ENCODE peak calls at places on chromosomes 3 and 15, in four cellular contexts. X, Q, V and P are unnamed samples.

GRCh38 chr3:178203650-178204049 is 332.6 kb upstream of the KCNMB2 start:
- DNase-seq in X (no peak), Q (no peak), V (no peak), P (no peak)

GRCh38 chr15:69127226-69127625 is 33.2 kb upstream of the GLCE start:
- DNase-seq in X (no peak), Q (no peak), V (no peak), P (no peak)

GRCh38 chr15:67013696-67014095 is 51.7 kb upstream of the SMAD3 start:
- DNase-seq in X (no peak), Q (no peak), V (no peak), P (no peak)

GRCh38 chr3:16467368-16467767 is 46.1 kb downstream of the RFTN1 start:
- DNase-seq in X (no peak), Q (no peak), V (no peak), P (no peak)

GRCh38 chr3:142896201-142896755 is 7.4 kb upstream of the PCOLCE2 start:
- DNase-seq in X (no peak), Q (no peak), V (no peak), P (no peak)

GRCh38 chr15:75718326-75718725 is 5.7 kb upstream of the CSPG4 start:
- DNase-seq in X (no peak), Q (no peak), V (no peak), P (no peak)

GRCh38 chr15:35657679-35658201 is 111.8 kb upstream of the DPH6 start:
- DNase-seq in X (no peak), Q (no peak), V (no peak), P (no peak)

GRCh38 chr15:81877533-81878227 is 168.1 kb downstream of the MEX3B start:
- DNase-seq in X (no peak), Q (no peak), V (no peak), P (no peak)

GRCh38 chr3:144312702-144313101 is 341.1 kb downstream of the DIPK2A start:
- DNase-seq in X (no peak), Q (no peak), V (no peak), P (no peak)

GRCh38 chr15:29835301-29835700 is 13.0 kb upstream of the TJP1 start:
- DNase-seq in X (no peak), Q (no peak), V (no peak), P (peak; percentile 39)

GRCh38 chr3:197520311-197521276 is 35.2 kb downstream of the BDH1 start:
- DNase-seq in X (no peak), Q (no peak), V (no peak), P (no peak)

GRCh38 chr3:8817486-8817885 is 48.1 kb upstream of the OXTR start:
- DNase-seq in X (no peak), Q (no peak), V (no peak), P (no peak)

GRCh38 chr15:57259511-57260143 is 116.7 kb upstream of the CGNL1 start:
- DNase-seq in X (no peak), Q (no peak), V (no peak), P (no peak)

GRCh38 chr3:21486381-21486935 is 264.6 kb downstream of the ZNF385D start:
- DNase-seq in X (no peak), Q (no peak), V (no peak), P (no peak)

GRCh38 chr3:12705374-12705926 is 41.5 kb upstream of the RAF1 start:
- DNase-seq in X (no peak), Q (no peak), V (no peak), P (no peak)

GRCh38 chr3:41323455-41323854 is 124.2 kb downstream of the CTNNB1 start:
- DNase-seq in X (no peak), Q (no peak), V (no peak), P (no peak)

GRCh38 chr15:78056714-78057269 is 20.7 kb downstream of the TBC1D2B start:
- DNase-seq in X (no peak), Q (no peak), V (no peak), P (peak; percentile 40)

GRCh38 chr15:98767692-98768091 is 119.4 kb downstream of the IGF1R start:
- DNase-seq in X (no peak), Q (no peak), V (no peak), P (no peak)

GRCh38 chr3:15520185-15520584 is 1.3 kb downstream of the COLQ start:
- DNase-seq in X (no peak), Q (no peak), V (no peak), P (peak; percentile 29)

GRCh38 chr15:48367483-48367882 is 36.3 kb downstream of the DUT start:
- DNase-seq in X (no peak), Q (no peak), V (no peak), P (no peak)

GRCh38 chr3:16388850-16389411 is 123.9 kb downstream of the OXNAD1 start:
- DNase-seq in X (no peak), Q (no peak), V (no peak), P (no peak)

GRCh38 chr3:43728947-43729346 is 38.2 kb downstream of the ABHD5 start:
- DNase-seq in X (no peak), Q (no peak), V (no peak), P (no peak)

GRCh38 chr3:6577584-6577983 is 283.3 kb upstream of the GRM7 start:
- DNase-seq in X (no peak), Q (no peak), V (no peak), P (no peak)

GRCh38 chr3:30848093-30848779 is 46.2 kb downstream of the GADL1 start:
- DNase-seq in X (no peak), Q (no peak), V (no peak), P (no peak)

GRCh38 chr3:167110906-167111305 is 269.2 kb downstream of the ZBBX start:
- DNase-seq in X (no peak), Q (no peak), V (no peak), P (no peak)

GRCh38 chr3:45253316-45253715 is 27.2 kb upstream of the TMEM158 start:
- DNase-seq in X (no peak), Q (no peak), V (no peak), P (no peak)

GRCh38 chr15:58015565-58015964 is 49.9 kb downstream of the ALDH1A2 start:
- DNase-seq in X (no peak), Q (no peak), V (no peak), P (no peak)

GRCh38 chr3:152550284-152550683 is 281.6 kb downstream of the MBNL1 start:
- DNase-seq in X (no peak), Q (no peak), V (no peak), P (no peak)

GRCh38 chr3:124669470-124669869 is 60.8 kb upstream of the UMPS start:
- DNase-seq in X (no peak), Q (no peak), V (no peak), P (no peak)

GRCh38 chr15:49372366-49372765 is 50.7 kb upstream of the FGF7 start:
- DNase-seq in X (no peak), Q (no peak), V (no peak), P (no peak)

GRCh38 chr3:128854382-128854939 is 25.0 kb upstream of the ACAD9 start:
- DNase-seq in X (no peak), Q (no peak), V (no peak), P (no peak)

GRCh38 chr3:17329932-17330331 is 412.5 kb downstream of the TBC1D5 start:
- DNase-seq in X (no peak), Q (no peak), V (no peak), P (no peak)

GRCh38 chr3:64687781-64688515 is at the start of gene ADAMTS9:
- DNase-seq in X (peak; percentile 57), Q (peak; percentile 75), V (no peak), P (peak; percentile 91)
- TF ChIP-seq CTCF in X (no peak), Q (no peak), V (no peak), P (peak; percentile 29)

GRCh38 chr15:52559022-52559421 is 9.8 kb downstream of the ARPP19 start:
- DNase-seq in X (no peak), Q (no peak), V (no peak), P (no peak)

GRCh38 chr15:52558196-52558595 is 10.6 kb downstream of the ARPP19 start:
- DNase-seq in X (no peak), Q (no peak), V (no peak), P (no peak)

GRCh38 chr15:52557242-52557641 is 11.6 kb downstream of the ARPP19 start:
- DNase-seq in X (no peak), Q (no peak), V (no peak), P (no peak)

GRCh38 chr15:52559583-52559982 is 9.2 kb downstream of the ARPP19 start:
- DNase-seq in X (no peak), Q (no peak), V (no peak), P (no peak)

GRCh38 chr15:52556524-52556923 is 12.3 kb downstream of the ARPP19 start:
- DNase-seq in X (no peak), Q (no peak), V (no peak), P (no peak)
- H3K36me3 ChIP-seq in X (no peaks in the 10 kb centered on the region), Q (no peaks in the 10 kb centered on the region), V (peaks cover 11% of the 10 kb centered on the region), P (no peaks in the 10 kb centered on the region)

GRCh38 chr3:149970716-149971402 is at the start of gene PFN2:
- DNase-seq in X (peak; percentile 28), Q (peak; percentile 80), V (peak; percentile 37), P (peak; percentile 73)
- TF ChIP-seq POLR2A in X (no peak), Q (peak; percentile 25), V (no peak), P (no peak)

GRCh38 chr15:65085207-65085753 is 8.7 kb downstream of the KBTBD13 start:
- DNase-seq in X (no peak), Q (no peak), V (no peak), P (no peak)

GRCh38 chr15:65086680-65087111 is 10.2 kb downstream of the KBTBD13 start:
- DNase-seq in X (no peak), Q (no peak), V (no peak), P (no peak)

GRCh38 chr15:65084500-65085206 is 8.1 kb downstream of the KBTBD13 start:
- DNase-seq in X (no peak), Q (no peak), V (no peak), P (no peak)

GRCh38 chr15:65087411-65087810 is 10.9 kb downstream of the KBTBD13 start:
- DNase-seq in X (no peak), Q (no peak), V (no peak), P (no peak)

GRCh38 chr15:65085990-65086679 is 9.6 kb downstream of the KBTBD13 start:
- DNase-seq in X (no peak), Q (no peak), V (peak; percentile 49), P (no peak)
- TF ChIP-seq CTCF in X (peak; percentile 10), Q (no peak), V (peak; percentile 84), P (peak; percentile 42)

DNA sequence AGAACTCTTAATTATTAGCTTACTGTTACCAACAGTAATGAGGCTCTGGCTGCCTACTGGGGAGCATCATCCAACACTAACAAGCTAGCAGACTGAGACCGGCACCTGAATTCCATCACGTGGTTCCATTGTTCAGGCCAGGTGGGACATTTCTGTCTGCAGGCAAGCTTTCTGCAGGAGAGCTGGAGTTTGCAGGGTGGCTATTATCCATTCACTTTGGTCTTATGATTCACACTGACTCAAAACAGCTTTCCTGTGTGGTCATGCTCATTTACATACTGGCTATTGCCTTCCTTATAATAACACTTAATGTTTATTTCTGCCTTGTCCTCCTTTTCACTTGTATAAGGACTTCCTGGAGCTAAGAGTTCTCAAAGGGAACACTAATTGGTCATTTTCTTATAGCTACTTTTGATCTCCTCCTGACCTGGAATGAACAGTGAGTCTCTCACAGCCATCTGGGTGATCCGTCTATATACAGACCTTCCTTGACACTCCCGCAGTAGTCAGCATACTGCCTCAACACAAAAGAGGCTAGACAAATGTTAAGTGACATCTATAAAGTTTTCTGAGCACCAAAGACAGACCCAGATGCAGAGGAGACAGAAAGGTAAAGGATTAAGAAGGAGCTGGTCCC is 695.4 kb downstream of the FHIT start:
- DNase-seq in X (no peak), Q (no peak), V (no peak), P (no peak)
- H3K36me3 ChIP-seq in X (no peaks in the 10 kb centered on the region), Q (no peaks in the 10 kb centered on the region), V (no peaks in the 10 kb centered on the region), P (no peaks in the 10 kb centered on the region)

GRCh38 chr15:89812126-89812846 is 2.4 kb downstream of the ANPEP start:
- DNase-seq in X (peak; percentile 72), Q (no peak), V (no peak), P (peak; percentile 61)
- TF ChIP-seq POLR2A in X (no peak), Q (no peak), V (no peak), P (no peak)